ENCODE peak calls at places on chromosomes 11 and 22, in eight cellular contexts. U is fibroblast of lung; R is IMR-90; Y is naive thymus-derived CD4-positive, alpha-beta T cell; P is cardiac muscle cell; F is H9; V is uterus; E is upper lobe of left lung. M is an unnamed sample. For H3K4me1, the result is how much of the 10 kb centered on the place peaks cover.

GRCh38 chr11:26846222-26846621 is 124.4 kb upstream of the SLC5A12 start:
- DNase-seq in F (no peak), E (no peak), V (no peak), U (no peak), R (no peak), P (no peak), Y (no peak), M (no peak)

GRCh38 chr22:20595461-20595860 is 88.1 kb downstream of the MED15 start:
- DNase-seq in P (no peak), U (no peak), E (no peak), Y (no peak), F (no peak), V (no peak), R (no peak), M (no peak)

GRCh38 chr11:20000393-20001134 is 159.7 kb downstream of the DBX1 start:
- DNase-seq in F (peak), Y (no peak), P (no peak), V (no peak), U (no peak), E (no peak), R (no peak), M (no peak)

GRCh38 chr11:1153951-1154487 is 3.7 kb upstream of the MUC5AC start:
- DNase-seq in F (peak), E (peak), R (peak), U (peak), V (peak), P (peak), Y (no peak), M (no peak)

GRCh38 chr11:76185931-76186401 is 20.3 kb downstream of the WNT11 start:
- DNase-seq in U (peak), F (no peak), V (peak), Y (no peak), P (peak), E (no peak), R (no peak), M (no peak)

GRCh38 chr22:42271191-42271813 is 849 bp upstream of the TCF20 start:
- DNase-seq in F (no peak), E (no peak), V (peak), U (no peak), R (no peak), P (no peak), Y (no peak), M (no peak)

GRCh38 chr11:9060700-9061111 is 30.7 kb downstream of the SCUBE2 start:
- DNase-seq in U (no peak), F (peak), Y (no peak), E (no peak), R (no peak), V (no peak), P (no peak), M (peak)

GRCh38 chr11:802018-802617 is 2.9 kb downstream of the PIDD1 start:
- DNase-seq in Y (no peak), U (no peak), F (no peak), R (no peak), P (no peak), E (peak), V (no peak), M (no peak)

GRCh38 chr11:65782816-65783228 is 2.0 kb upstream of the AP5B1 start:
- DNase-seq in V (no peak), E (peak), F (no peak), P (no peak), Y (no peak), U (no peak), R (no peak), M (no peak)

GRCh38 chr11:105881027-105881426 is 141.0 kb downstream of the MSANTD4 start:
- DNase-seq in F (no peak), V (no peak), P (no peak), R (no peak), U (no peak), E (no peak), Y (no peak), M (no peak)

GRCh38 chr11:91219501-91219900 is 996.7 kb upstream of the CHORDC1 start:
- DNase-seq in P (peak), R (peak), Y (no peak), V (no peak), F (no peak), E (no peak), U (peak), M (no peak)

GRCh38 chr11:2522636-2523255 is 77.9 kb downstream of the KCNQ1 start:
- DNase-seq in R (no peak), Y (no peak), E (peak), P (no peak), V (peak), U (no peak), F (peak), M (no peak)

GRCh38 chr22:17953147-17953546 is 71.2 kb downstream of the MICAL3 start:
- DNase-seq in E (no peak), V (no peak), Y (no peak), P (no peak), U (no peak), R (no peak), F (no peak), M (no peak)

GRCh38 chr22:31579835-31580242 is 82.2 kb downstream of the PISD start:
- DNase-seq in F (no peak), E (no peak), R (no peak), P (no peak), Y (no peak), U (no peak), V (no peak), M (no peak)

GRCh38 chr11:8863838-8864237 is 47.2 kb upstream of the AKIP1 start:
- DNase-seq in R (peak), V (no peak), E (no peak), P (peak), U (peak), F (no peak), Y (no peak), M (no peak)

GRCh38 chr11:69704508-69705245 is 855 bp upstream of the FGF19 start:
- DNase-seq in V (no peak), Y (no peak), R (no peak), P (peak), E (peak), F (peak), U (no peak), M (no peak)

GRCh38 chr22:30453731-30454510 is 17.9 kb downstream of the SEC14L3 start:
- DNase-seq in V (no peak), Y (peak), R (no peak), E (no peak), U (peak), P (peak), F (no peak), M (peak)

GRCh38 chr11:58641326-58641725 is 18.9 kb downstream of the CNTF start:
- DNase-seq in F (no peak), Y (no peak), R (no peak), U (no peak), P (no peak), E (no peak), V (no peak), M (no peak)

GRCh38 chr11:10454902-10455631 is at the start of gene AMPD3:
- DNase-seq in U (peak), R (peak), E (peak), F (peak), V (peak), P (peak), Y (no peak), M (peak)

GRCh38 chr11:105609341-105609781 is 512 bp upstream of the GRIA4 start:
- DNase-seq in V (no peak), R (peak), E (no peak), P (peak), Y (no peak), U (peak), F (peak), M (peak)

GRCh38 chr11:396948-397548 is 3.0 kb downstream of the PKP3 start:
- DNase-seq in U (peak), E (peak), V (peak), F (no peak), P (peak), Y (peak), R (peak), M (peak)

GRCh38 chr22:42016111-42016510 is 17.5 kb downstream of the WBP2NL start:
- DNase-seq in E (no peak), R (no peak), Y (no peak), V (no peak), F (no peak), P (no peak), U (no peak), M (no peak)

GRCh38 chr11:126186708-126187481 is 24.6 kb downstream of the RPUSD4 start:
- DNase-seq in Y (no peak), P (no peak), V (no peak), R (no peak), F (no peak), E (no peak), U (no peak), M (no peak)

GRCh38 chr11:13333456-13333957 is 55.9 kb downstream of the BMAL1 start:
- DNase-seq in V (no peak), R (no peak), Y (peak), E (no peak), U (no peak), F (no peak), P (no peak), M (no peak)

GRCh38 chr11:120197254-120197891 is 13.5 kb upstream of the OAF start:
- DNase-seq in R (no peak), F (peak), V (no peak), Y (no peak), U (no peak), E (no peak), P (no peak), M (no peak)

GRCh38 chr11:20090654-20091374 is 69.5 kb downstream of the DBX1 start:
- DNase-seq in E (no peak), P (no peak), Y (no peak), F (no peak), U (no peak), V (no peak), R (no peak), M (no peak)

GRCh38 chr11:100910808-100911207 is 218.8 kb downstream of the PGR start:
- DNase-seq in R (no peak), P (no peak), U (no peak), V (no peak), Y (no peak), F (no peak), E (no peak), M (no peak)

GRCh38 chr22:23079240-23079768 is 9.0 kb downstream of the GNAZ start:
- DNase-seq in U (no peak), V (no peak), P (no peak), F (no peak), Y (no peak), R (no peak), E (no peak), M (no peak)

GRCh38 chr11:1307163-1307870 is 2.1 kb downstream of the TOLLIP start:
- DNase-seq in F (no peak), P (no peak), R (no peak), V (no peak), Y (no peak), E (peak), U (no peak), M (no peak)

GRCh38 chr22:49006207-49007012 is 821.3 kb downstream of the BRD1 start:
- DNase-seq in F (peak), U (no peak), R (no peak), V (no peak), P (no peak), Y (no peak), E (no peak), M (no peak)

GRCh38 chr11:46356911-46357482 is 9.7 kb downstream of the DGKZ start:
- DNase-seq in Y (no peak), R (peak), E (no peak), P (peak), F (no peak), V (no peak), U (peak), M (no peak)
- H3K4me1 ChIP-seq in Y (half or more), R (under half), E (under half), P (under half), F (under half), V (under half), U (under half), M (under half)

GRCh38 chr22:33005476-33005875 is 52.7 kb downstream of the SYN3 start:
- DNase-seq in F (no peak), V (no peak), Y (no peak), U (no peak), R (no peak), P (no peak), E (no peak), M (no peak)
- H3K4me1 ChIP-seq in F (under half), V (under half), Y (under half), U (under half), R (under half), P (under half), E (under half), M (under half)

GRCh38 chr11:44784438-44784760 is 57.6 kb downstream of the TSPAN18 start:
- DNase-seq in E (no peak), R (no peak), Y (no peak), P (no peak), F (no peak), V (no peak), U (no peak), M (peak)

GRCh38 chr11:44787070-44787469 is 60.3 kb downstream of the TSPAN18 start:
- DNase-seq in E (no peak), P (no peak), V (no peak), R (no peak), Y (no peak), U (no peak), F (no peak), M (no peak)

GRCh38 chr11:44782478-44782877 is 55.7 kb downstream of the TSPAN18 start:
- DNase-seq in F (no peak), V (no peak), R (no peak), U (no peak), E (no peak), P (no peak), Y (no peak), M (no peak)

GRCh38 chr11:44785856-44786606 is 59.3 kb downstream of the TSPAN18 start:
- DNase-seq in P (no peak), Y (no peak), E (no peak), R (no peak), U (no peak), F (peak), V (no peak), M (peak)

GRCh38 chr11:44784784-44785183 is 58.0 kb downstream of the TSPAN18 start:
- DNase-seq in E (no peak), R (no peak), F (no peak), Y (no peak), V (no peak), P (no peak), U (no peak), M (no peak)
- H3K4me1 ChIP-seq in E (under half), R (under half), F (under half), Y (under half), V (under half), P (under half), U (under half), M (under half)

GRCh38 chr11:64778473-64779298 is at the start of gene SF1:
- DNase-seq in P (peak), U (peak), V (peak), F (peak), Y (peak), R (peak), E (peak), M (peak)

GRCh38 chr11:64778223-64778472 is 194 bp downstream of the SF1 start:
- DNase-seq in Y (no peak), E (no peak), P (no peak), U (no peak), R (no peak), F (no peak), V (no peak), M (no peak)

GRCh38 chr11:64776875-64777274 is 1.5 kb downstream of the SF1 start:
- DNase-seq in E (no peak), P (no peak), F (no peak), Y (no peak), V (no peak), U (no peak), R (no peak), M (no peak)

GRCh38 chr11:64776425-64776824 is 1.9 kb downstream of the SF1 start:
- DNase-seq in F (no peak), V (no peak), E (no peak), U (no peak), P (no peak), R (no peak), Y (no peak), M (no peak)

DNA sequence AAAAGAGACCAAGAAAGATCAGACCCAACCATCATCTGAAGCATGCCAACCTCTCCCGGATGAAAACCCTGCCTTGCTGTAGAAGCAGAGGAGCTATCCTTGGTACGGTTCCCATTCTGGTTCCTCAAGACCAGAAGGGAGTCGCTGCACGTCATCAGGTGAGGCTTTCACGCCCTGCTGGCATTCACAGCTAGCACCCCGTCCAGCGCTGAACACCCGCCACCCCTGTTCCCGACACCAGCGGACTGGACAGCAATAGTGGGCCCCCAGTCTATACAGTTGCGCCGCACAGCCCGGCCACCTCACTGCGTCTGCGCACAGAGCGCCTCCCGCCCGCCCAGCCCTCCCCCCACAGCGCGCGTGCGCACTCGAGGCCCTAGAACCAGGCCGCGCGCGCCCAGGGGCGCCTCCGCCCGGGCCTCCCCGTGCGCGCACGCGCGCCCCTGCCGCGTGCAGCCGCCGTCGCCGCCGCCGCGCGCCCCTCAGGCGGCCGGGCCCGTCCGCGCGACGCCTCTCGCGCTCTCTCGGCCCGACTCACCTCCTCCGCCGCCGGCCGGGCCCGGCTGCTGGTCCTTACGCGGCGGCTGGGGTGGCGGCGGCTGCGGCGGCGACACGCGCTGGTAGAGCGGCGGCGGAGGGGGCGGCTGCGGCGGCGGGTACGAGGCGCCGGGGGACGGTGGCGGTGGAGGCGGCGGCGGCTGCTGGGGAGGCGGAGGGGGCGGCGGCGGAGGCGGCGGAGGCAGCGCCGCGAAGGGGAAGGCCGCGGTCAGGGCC is 706 bp downstream of the SF1 start:
- DNase-seq in V (peak), F (peak), P (peak), U (peak), Y (peak), R (peak), E (peak), M (peak)
- H3K4me1 ChIP-seq in V (under half), F (under half), P (under half), U (under half), Y (half or more), R (under half), E (under half), M (half or more)

GRCh38 chr11:62889126-62889483 is 8.4 kb downstream of the SLC3A2 start:
- DNase-seq in Y (no peak), P (no peak), E (no peak), V (no peak), F (no peak), R (no peak), U (no peak), M (no peak)

GRCh38 chr11:62896049-62896448 is 15.4 kb downstream of the SLC3A2 start:
- DNase-seq in P (no peak), V (peak), E (no peak), U (no peak), R (no peak), F (no peak), Y (no peak), M (no peak)

GRCh38 chr11:62895501-62895900 is 14.8 kb downstream of the SLC3A2 start:
- DNase-seq in R (no peak), P (no peak), V (no peak), F (no peak), Y (no peak), U (no peak), E (no peak), M (no peak)

GRCh38 chr11:62889484-62890437 is 9.1 kb downstream of the SLC3A2 start:
- DNase-seq in F (no peak), R (peak), E (no peak), V (peak), Y (no peak), P (peak), U (peak), M (peak)

DNA sequence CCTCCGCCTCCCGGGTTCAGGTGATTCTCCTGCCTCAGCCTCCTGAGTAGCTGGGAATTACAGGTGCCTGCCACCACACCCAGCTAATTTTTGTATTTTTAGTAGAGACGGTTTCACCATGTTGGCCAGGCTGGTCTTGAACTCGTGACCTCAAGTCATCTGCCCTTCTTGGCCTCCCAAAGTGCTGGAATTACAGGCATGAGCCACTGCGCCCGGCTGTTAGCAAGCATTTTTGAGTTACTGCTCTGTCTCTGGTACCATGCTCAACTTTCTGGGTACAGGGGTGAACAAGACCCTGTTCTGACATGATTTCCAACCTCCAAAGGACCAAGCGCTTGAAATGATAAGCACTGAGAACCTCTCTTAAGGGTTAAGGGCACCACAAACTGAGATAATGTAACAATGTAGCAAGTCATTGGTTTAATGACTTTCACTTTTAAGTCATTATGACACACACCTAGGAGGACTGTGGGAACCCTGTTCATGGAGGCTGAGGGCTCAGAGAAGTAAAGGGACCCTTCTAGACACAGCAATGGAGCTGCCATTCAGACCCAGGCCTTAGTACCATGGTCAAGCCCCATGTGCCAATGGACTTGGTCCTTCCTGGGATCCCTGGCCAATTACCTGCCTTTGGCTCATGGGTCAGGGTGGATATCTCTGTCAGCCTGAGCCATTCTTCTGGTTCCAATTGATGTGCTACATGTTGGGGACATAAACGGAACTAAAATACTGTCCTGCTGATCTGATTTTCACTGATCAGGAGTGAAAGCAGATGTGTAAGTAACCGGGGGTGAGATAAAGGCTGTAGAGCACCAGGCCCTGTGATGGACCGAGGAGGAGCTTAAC is 11.6 kb downstream of the SLC3A2 start:
- DNase-seq in F (no peak), Y (no peak), U (no peak), E (no peak), R (no peak), V (no peak), P (no peak), M (peak)
- H3K4me1 ChIP-seq in F (under half), Y (under half), U (under half), E (under half), R (under half), V (under half), P (under half), M (under half)

DNA sequence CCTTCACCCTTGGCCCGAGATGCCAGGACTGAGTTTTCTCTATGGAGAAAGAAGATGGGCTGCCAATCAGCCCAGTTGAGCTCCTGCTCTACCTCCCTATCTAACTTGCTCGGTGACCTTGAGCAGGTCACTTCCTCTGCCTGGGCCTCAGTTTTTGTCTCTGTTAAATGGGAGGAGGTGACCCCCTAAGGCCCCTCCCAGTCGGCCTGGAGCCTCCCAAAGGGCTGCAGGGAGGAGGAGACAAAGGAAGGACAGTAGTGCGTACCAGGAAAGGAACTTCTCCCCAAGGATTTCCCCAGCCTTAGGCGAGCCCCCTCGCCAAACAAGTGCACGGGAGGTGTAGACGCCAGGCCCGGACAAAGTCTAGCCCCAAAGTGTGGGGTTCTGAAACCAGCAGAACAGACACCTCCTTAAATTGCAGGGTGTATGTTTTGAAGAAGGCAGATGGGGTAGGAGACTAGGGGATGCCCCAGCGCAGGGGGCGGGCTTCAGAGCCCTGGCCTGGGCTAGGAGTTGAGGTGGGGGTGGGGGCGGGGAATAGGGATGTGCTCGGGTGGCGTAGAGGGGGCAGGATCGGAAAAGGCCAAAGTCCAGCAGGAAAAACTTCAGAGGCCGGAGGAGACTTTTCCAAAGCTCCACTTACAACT is 1.0 kb downstream of the CBX7 start:
- DNase-seq in P (no peak), U (no peak), Y (no peak), V (no peak), R (no peak), F (peak), E (no peak), M (no peak)
- H3K4me1 ChIP-seq in P (under half), U (under half), Y (half or more), V (under half), R (under half), F (under half), E (under half), M (under half)

GRCh38 chr11:73833067-73833466 is 43.6 kb downstream of the COA4 start:
- DNase-seq in P (no peak), R (no peak), F (no peak), Y (no peak), U (no peak), V (no peak), E (no peak), M (no peak)
- H3K4me1 ChIP-seq in P (under half), R (under half), F (under half), Y (under half), U (under half), V (under half), E (under half), M (under half)

GRCh38 chr22:28245579-28246224 is 326.6 kb upstream of the PITPNB start:
- DNase-seq in R (no peak), E (no peak), P (no peak), Y (no peak), V (no peak), U (peak), F (no peak), M (no peak)
- H3K4me1 ChIP-seq in R (under half), E (under half), P (half or more), Y (under half), V (under half), U (under half), F (under half), M (under half)